ENCODE peak calls at places on chromosome 14, in five cellular contexts. E is cardiac fibroblast, G is nephron progenitor cell, A is B cell, L is epithelial cell of esophagus. H is an unnamed sample.

GRCh38 chr14:96502621-96503251 is 554 bp downstream of the PAPOLA start:
- DNase-seq in E (peak), G (peak), A (no peak), L (peak), H (peak)

GRCh38 chr14:77111021-77111420 is 13.0 kb downstream of the CIPC start:
- DNase-seq in E (peak), G (no peak), A (no peak), L (peak), H (no peak)

GRCh38 chr14:77303417-77304156 is 17.1 kb downstream of the POMT2 start:
- DNase-seq in E (peak), G (no peak), A (no peak), L (peak), H (no peak)

GRCh38 chr14:21978999-21979314 is 305.3 kb upstream of the OR4E1 start:
- DNase-seq in E (no peak), G (no peak), A (no peak), L (no peak), H (no peak)

GRCh38 chr14:88546621-88547385 is 8.0 kb downstream of the PTPN21 start:
- DNase-seq in E (no peak), G (no peak), A (no peak), L (no peak), H (no peak)

GRCh38 chr14:94104731-94105130 is 5.8 kb upstream of the IFI27 start:
- DNase-seq in E (no peak), G (no peak), A (no peak), L (no peak), H (no peak)

GRCh38 chr14:51972566-51972965 is 16.8 kb upstream of the RTRAF start:
- DNase-seq in E (no peak), G (no peak), A (no peak), L (no peak), H (no peak)

GRCh38 chr14:32469388-32470160 is 140.5 kb downstream of the AKAP6 start:
- DNase-seq in E (peak), G (no peak), A (no peak), L (peak), H (peak)

GRCh38 chr14:22865424-22866215 is 5.9 kb upstream of the LRP10 start:
- DNase-seq in E (no peak), G (no peak), A (no peak), L (no peak), H (no peak)

GRCh38 chr14:59277659-59278058 is 89.2 kb downstream of the DAAM1 start:
- DNase-seq in E (no peak), G (no peak), A (no peak), L (no peak), H (no peak)

GRCh38 chr14:67579636-67580035 is 20.4 kb downstream of the PIGH start:
- DNase-seq in E (no peak), G (no peak), A (no peak), L (no peak), H (no peak)

GRCh38 chr14:99436247-99437180 is 44.1 kb downstream of the SETD3 start:
- DNase-seq in E (no peak), G (no peak), A (no peak), L (no peak), H (no peak)

GRCh38 chr14:93954900-93955891 is 21.2 kb downstream of the ASB2 start:
- DNase-seq in E (no peak), G (no peak), A (peak), L (no peak), H (peak)

GRCh38 chr14:20855652-20856291 is 35.4 kb upstream of the RNASE3 start:
- DNase-seq in E (peak), G (peak), A (peak), L (peak), H (peak)

GRCh38 chr14:103871596-103872480 is 24.5 kb upstream of the PPP1R13B start:
- DNase-seq in E (peak), G (peak), A (peak), L (peak), H (peak)

GRCh38 chr14:102262894-102263462 is 42.0 kb downstream of the MOK start:
- DNase-seq in E (peak), G (peak), A (no peak), L (peak), H (no peak)

DNA sequence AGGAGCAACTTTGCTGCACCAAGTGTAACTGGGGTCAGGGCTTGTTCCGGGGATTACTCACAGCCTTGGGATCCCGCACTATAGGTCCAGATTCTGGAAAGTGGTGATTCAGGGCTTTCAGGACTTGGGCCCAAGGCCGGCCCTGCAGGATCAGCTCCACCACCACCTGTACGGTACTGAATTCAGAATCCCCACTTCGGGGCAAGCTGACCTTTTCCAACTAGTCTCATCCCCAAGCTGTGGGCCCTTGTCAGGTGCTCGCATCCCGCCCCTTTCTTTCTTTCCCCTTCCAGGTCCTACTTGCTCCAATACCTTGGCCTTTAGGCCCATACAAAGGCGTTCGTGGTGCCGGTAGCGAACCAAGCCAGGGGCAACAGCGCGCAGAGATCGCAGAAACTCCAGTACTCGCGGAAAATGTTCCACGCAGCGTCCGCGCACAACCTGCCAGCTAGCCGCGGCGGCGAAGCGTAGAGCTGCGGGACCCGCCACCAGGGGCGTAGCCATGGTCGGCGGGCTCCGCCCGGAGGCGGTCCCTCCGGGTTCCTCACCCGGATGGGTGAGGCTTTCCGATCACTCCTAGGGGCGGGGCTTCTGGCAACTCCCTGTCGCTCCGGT is 487 bp downstream of the TINF2 start:
- DNase-seq in E (peak), G (peak), A (peak), L (peak), H (peak)
- TF ChIP-seq CTCF in E (peak), G (peak), A (peak), L (peak), H (peak)

GRCh38 chr14:100827751-100828447 is 2.0 kb downstream of the MEG3 start:
- DNase-seq in E (peak), G (no peak), A (no peak), L (peak), H (no peak)
- TF ChIP-seq CTCF in E (peak), G (no peak), A (no peak), L (peak), H (no peak)

GRCh38 chr14:90444077-90444696 is 47.4 kb downstream of the CALM1 start:
- DNase-seq in E (no peak), G (no peak), A (no peak), L (peak), H (no peak)
- TF ChIP-seq CTCF in E (no peak), G (no peak), A (no peak), L (no peak), H (no peak)

GRCh38 chr14:54108481-54109471 is 152.2 kb upstream of the BMP4 start:
- DNase-seq in E (peak), G (no peak), A (no peak), L (peak), H (no peak)

GRCh38 chr14:54106802-54107377 is 150.3 kb upstream of the BMP4 start:
- DNase-seq in E (peak), G (no peak), A (no peak), L (no peak), H (no peak)

GRCh38 chr14:54105406-54105805 is 148.8 kb upstream of the BMP4 start:
- DNase-seq in E (no peak), G (no peak), A (no peak), L (peak), H (no peak)

GRCh38 chr14:54104746-54105145 is 148.1 kb upstream of the BMP4 start:
- DNase-seq in E (no peak), G (no peak), A (no peak), L (no peak), H (no peak)

GRCh38 chr14:54105898-54106297 is 149.3 kb upstream of the BMP4 start:
- DNase-seq in E (no peak), G (no peak), A (no peak), L (peak), H (no peak)
- TF ChIP-seq CTCF in E (no peak), G (no peak), A (no peak), L (no peak), H (no peak)

DNA sequence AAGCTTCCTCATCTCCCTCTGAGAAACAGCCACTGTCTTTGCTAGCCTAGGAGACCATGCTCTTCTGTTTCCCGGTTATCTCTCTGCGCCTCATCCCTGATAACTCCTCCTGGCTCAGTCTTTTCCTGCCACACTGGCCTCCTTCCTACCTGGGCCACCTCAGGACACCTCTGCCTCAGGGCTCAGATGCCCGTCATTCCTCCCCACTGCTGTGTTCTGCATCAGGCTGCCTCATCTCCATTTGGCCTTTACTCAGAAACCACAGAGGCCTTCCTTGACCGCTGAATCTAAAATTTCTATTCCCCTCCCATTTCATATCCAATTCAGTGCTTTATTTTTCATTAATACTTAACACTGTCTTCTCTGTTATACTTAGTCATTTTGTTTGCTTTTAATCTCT is 311.0 kb upstream of the RGS6 start:
- DNase-seq in E (no peak), G (no peak), A (no peak), L (peak), H (no peak)
- TF ChIP-seq CTCF in E (no peak), G (no peak), A (no peak), L (no peak), H (no peak)

DNA sequence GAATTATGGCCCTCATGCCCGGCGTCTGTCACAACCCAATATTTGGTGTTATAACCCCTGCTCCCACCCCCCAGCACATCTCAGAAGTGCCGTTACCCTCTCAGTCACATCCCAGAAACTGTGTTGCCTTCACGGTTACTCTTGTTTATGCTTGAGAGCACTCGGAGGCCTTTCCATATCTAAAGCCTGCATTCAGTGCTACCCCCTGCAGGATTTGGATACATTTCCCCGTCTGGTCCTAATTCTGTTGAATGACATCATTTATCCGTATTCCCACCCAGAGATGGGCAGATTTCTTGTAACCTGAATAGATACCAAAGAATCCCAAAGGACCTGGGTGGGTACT is 19.1 kb upstream of the FOS start:
- DNase-seq in E (peak), G (no peak), A (no peak), L (no peak), H (no peak)
- TF ChIP-seq CTCF in E (peak), G (no peak), A (no peak), L (no peak), H (no peak)

DNA sequence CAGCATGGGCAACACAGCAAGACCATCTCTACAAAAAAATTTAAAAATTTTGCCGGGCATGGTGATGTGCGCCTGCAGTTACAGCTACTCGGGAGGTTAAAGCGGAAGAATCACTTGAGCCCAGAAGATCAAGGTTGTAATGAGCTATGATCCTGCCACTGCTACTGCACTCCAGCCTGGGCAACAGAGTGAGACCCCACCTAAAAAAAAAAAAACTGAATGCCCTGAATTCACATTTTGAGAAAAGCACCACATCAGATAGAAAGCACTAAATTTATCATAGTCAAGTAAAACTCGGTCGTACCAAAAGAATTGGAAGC is 24.1 kb upstream of the AP4S1 start:
- DNase-seq in E (no peak), G (no peak), A (no peak), L (no peak), H (no peak)
- TF ChIP-seq CTCF in E (no peak), G (no peak), A (no peak), L (no peak), H (no peak)

GRCh38 chr14:34329281-34329680 is 132.8 kb downstream of the SPTSSA start:
- DNase-seq in E (peak), G (no peak), A (no peak), L (no peak), H (no peak)

GRCh38 chr14:34328178-34328577 is 133.9 kb downstream of the SPTSSA start:
- DNase-seq in E (peak), G (no peak), A (no peak), L (no peak), H (no peak)

GRCh38 chr14:34334329-34334728 is 127.7 kb downstream of the SPTSSA start:
- DNase-seq in E (no peak), G (no peak), A (no peak), L (no peak), H (no peak)

GRCh38 chr14:34330846-34331245 is 131.2 kb downstream of the SPTSSA start:
- DNase-seq in E (no peak), G (no peak), A (no peak), L (no peak), H (no peak)

GRCh38 chr14:34331728-34332623 is 130.1 kb downstream of the SPTSSA start:
- DNase-seq in E (peak), G (peak), A (peak), L (peak), H (peak)
- TF ChIP-seq CTCF in E (peak), G (peak), A (peak), L (peak), H (peak)

GRCh38 chr14:106490442-106490841 is 964.1 kb downstream of the TMEM121 start:
- DNase-seq in E (no peak), G (no peak), A (no peak), L (no peak), H (no peak)

GRCh38 chr14:106488293-106488692 is 961.9 kb downstream of the TMEM121 start:
- DNase-seq in E (no peak), G (no peak), A (no peak), L (no peak), H (no peak)

GRCh38 chr14:106489112-106489881 is 962.9 kb downstream of the TMEM121 start:
- DNase-seq in E (no peak), G (no peak), A (no peak), L (no peak), H (no peak)

GRCh38 chr14:106493962-106494823 is 967.8 kb downstream of the TMEM121 start:
- DNase-seq in E (no peak), G (no peak), A (no peak), L (no peak), H (no peak)

GRCh38 chr14:106491851-106492250 is 965.5 kb downstream of the TMEM121 start:
- DNase-seq in E (no peak), G (peak), A (no peak), L (no peak), H (no peak)
- TF ChIP-seq CTCF in E (peak), G (no peak), A (peak), L (peak), H (peak)